ENCODE peak calls at places on chromosomes 6 and 20, in four cellular contexts. I, E, N and O are unnamed samples. For H3K4me1, the result is how much of the 10 kb centered on the place peaks cover.

GRCh38 chr6:56745971-56746370 is 103.3 kb upstream of the DST start:
- DNase-seq in E (no peak), N (no peak), I (no peak), O (no peak)

GRCh38 chr20:62860391-62860923 is 1.2 kb downstream of the TCFL5 start:
- DNase-seq in N (no peak), E (peak), I (no peak), O (no peak)

GRCh38 chr6:98928688-98929087 is 19.1 kb downstream of the FBXL4 start:
- DNase-seq in E (no peak), I (no peak), N (no peak), O (no peak)

GRCh38 chr6:164086326-164086887 is 671.9 kb downstream of the QKI start:
- DNase-seq in I (no peak), N (no peak), E (no peak), O (no peak)

GRCh38 chr6:28695671-28696537 is 170.2 kb downstream of the GPX5 start:
- DNase-seq in I (no peak), N (no peak), E (no peak), O (no peak)

GRCh38 chr20:39876974-39877615 is 811.9 kb downstream of the MAFB start:
- DNase-seq in E (no peak), I (no peak), N (no peak), O (no peak)

GRCh38 chr6:35024601-35025054 is 116.5 kb downstream of the TCP11 start:
- DNase-seq in I (no peak), E (peak), N (peak), O (no peak)

GRCh38 chr20:23141450-23142161 is 55.5 kb upstream of the CD93 start:
- DNase-seq in E (no peak), N (no peak), I (no peak), O (no peak)

GRCh38 chr20:11588875-11589274 is 328.8 kb upstream of the BTBD3 start:
- DNase-seq in E (no peak), I (no peak), N (no peak), O (no peak)

GRCh38 chr6:110331816-110332215 is 26.3 kb downstream of the METTL24 start:
- DNase-seq in I (no peak), N (peak), E (no peak), O (no peak)

GRCh38 chr6:151669208-151669560 is 138.3 kb upstream of the ESR1 start:
- DNase-seq in N (no peak), I (no peak), E (no peak), O (no peak)

GRCh38 chr20:43977252-43977651 is 62.6 kb downstream of the TOX2 start:
- DNase-seq in N (no peak), E (no peak), I (no peak), O (no peak)

GRCh38 chr6:34391023-34391485 is 1.4 kb downstream of the NUDT3 start:
- DNase-seq in E (no peak), N (peak), I (no peak), O (no peak)

GRCh38 chr6:29696147-29697129 is 15.5 kb upstream of the ZFP57 start:
- DNase-seq in I (no peak), E (peak), N (no peak), O (no peak)

GRCh38 chr6:56573142-56573541 is 69.5 kb downstream of the DST start:
- DNase-seq in E (peak), N (no peak), I (no peak), O (no peak)

GRCh38 chr6:11868392-11868791 is 89.8 kb upstream of the ADTRP start:
- DNase-seq in E (no peak), I (no peak), N (no peak), O (no peak)

GRCh38 chr6:32853541-32854375 is at the start of the genes PSMB9 and TAP1:
- DNase-seq in N (peak), I (peak), E (peak), O (peak)

GRCh38 chr6:148999501-148999900 is 252.7 kb downstream of the UST start:
- DNase-seq in N (no peak), I (no peak), E (no peak), O (no peak)

GRCh38 chr6:71534916-71535315 is 246.3 kb downstream of the OGFRL1 start:
- DNase-seq in I (no peak), N (no peak), E (no peak), O (no peak)

GRCh38 chr6:13484827-13485226 is 2.6 kb downstream of the GFOD1 start:
- DNase-seq in I (no peak), E (no peak), N (no peak), O (no peak)
- H3K4me1 ChIP-seq in I (under half), E (under half), N (under half), O (under half)

GRCh38 chr20:45791668-45792512 is at the start of the genes DNTTIP1 and WFDC3:
- DNase-seq in I (peak), E (peak), N (peak), O (peak)
- H3K4me3 ChIP-seq in I (peak), E (peak), N (peak), O (peak)

GRCh38 chr6:52519618-52520017 is 57.2 kb downstream of the TRAM2 start:
- DNase-seq in I (no peak), N (no peak), E (no peak), O (no peak)
- H3K27ac ChIP-seq in I (no peak), N (no peak), E (no peak), O (no peak)

DNA sequence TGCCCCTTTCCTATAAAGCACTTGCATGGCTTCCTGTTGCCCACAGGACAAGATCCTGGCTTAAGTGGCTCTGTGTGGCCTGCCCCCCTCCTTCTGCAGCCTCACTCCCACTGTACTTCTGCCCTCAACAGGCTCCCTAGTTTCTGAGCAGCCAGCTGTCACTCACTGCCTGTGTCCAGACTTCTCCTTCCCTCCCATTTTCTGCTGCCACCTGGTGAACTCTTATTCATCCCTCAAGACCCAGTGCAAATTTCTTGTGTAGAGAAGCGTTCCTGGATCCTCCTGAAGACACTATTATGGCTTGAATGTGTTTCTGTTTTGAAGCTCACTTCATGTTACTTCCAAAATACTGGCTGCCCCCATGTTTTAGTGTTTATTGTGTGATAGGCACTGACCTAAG is 26.5 kb downstream of the SNPH start:
- DNase-seq in N (no peak), I (no peak), E (no peak), O (no peak)
- H3K4me1 ChIP-seq in N (under half), I (under half), E (under half), O (under half)